ENCODE peak calls at places on chromosomes 2 and 18, in five cellular contexts. Q is NCI-H1105, C is amniotic stem cell, V is amygdala, U is stomach. Y is an unnamed sample.

GRCh38 chr2:218010116-218010837 is 7.5 kb upstream of the TNS1 start:
- DNase-seq in V (no peak), C (no peak), U (peak), Q (peak), Y (no peak)

GRCh38 chr2:32688511-32688910 is 60.7 kb downstream of the TTC27 start:
- DNase-seq in C (no peak), V (no peak), Q (no peak), U (no peak), Y (no peak)

GRCh38 chr2:218849721-218850120 is 9.9 kb upstream of the WNT6 start:
- DNase-seq in Q (no peak), U (no peak), V (no peak), C (no peak), Y (no peak)

GRCh38 chr2:232960862-232961261 is 52.2 kb downstream of the NGEF start:
- DNase-seq in U (no peak), C (no peak), V (no peak), Q (no peak), Y (no peak)

GRCh38 chr18:60391571-60392226 is 19.1 kb upstream of the MC4R start:
- DNase-seq in V (no peak), Q (no peak), C (no peak), U (no peak), Y (no peak)

GRCh38 chr2:124024491-124025348 is at the start of gene CNTNAP5:
- DNase-seq in C (no peak), V (peak), U (peak), Q (peak), Y (peak)

GRCh38 chr2:197270601-197271000 is 40.0 kb downstream of the ANKRD44 start:
- DNase-seq in U (no peak), C (no peak), Q (no peak), V (no peak), Y (no peak)

GRCh38 chr2:120845281-120845680 is 109.6 kb downstream of the GLI2 start:
- DNase-seq in C (no peak), Q (no peak), U (no peak), V (no peak), Y (no peak)

GRCh38 chr2:96386470-96386869 is 50.9 kb downstream of the NCAPH start:
- DNase-seq in Q (peak), U (no peak), C (no peak), V (no peak), Y (no peak)

GRCh38 chr2:75466708-75467311 is 93.9 kb downstream of the EVA1A start:
- DNase-seq in C (no peak), V (no peak), U (peak), Q (no peak), Y (no peak)

GRCh38 chr2:14137643-14138042 is 494.9 kb upstream of the LRATD1 start:
- DNase-seq in V (no peak), U (no peak), C (no peak), Q (no peak), Y (no peak)